ENCODE peak calls at places on chromosomes 3 and 15, in five cellular contexts. R, Q, H, F and K are unnamed samples.

GRCh38 chr15:37059051-37059450 is 41.3 kb downstream of the MEIS2 start:
- DNase-seq in Q (no peak), H (no peak), R (no peak), F (no peak), K (no peak)

GRCh38 chr3:114566162-114566755 is 272.4 kb downstream of the TIGIT start:
- DNase-seq in F (no peak), R (no peak), Q (no peak), H (no peak), K (no peak)

GRCh38 chr3:168540726-168541125 is 445.0 kb upstream of the GOLIM4 start:
- DNase-seq in R (no peak), Q (no peak), F (no peak), H (no peak), K (no peak)

GRCh38 chr15:92906038-92906437 is 5.9 kb downstream of the CHD2 start:
- DNase-seq in F (no peak), H (no peak), R (no peak), Q (no peak), K (no peak)

GRCh38 chr15:37253877-37254276 is 153.5 kb upstream of the MEIS2 start:
- DNase-seq in R (no peak), F (no peak), Q (no peak), H (no peak), K (no peak)

GRCh38 chr3:107752202-107752990 is 229.6 kb downstream of the BBX start:
- DNase-seq in F (no peak), H (no peak), R (peak), Q (peak), K (no peak)

GRCh38 chr15:41483115-41483514 is 10.6 kb upstream of the ITPKA start:
- DNase-seq in R (no peak), F (no peak), H (no peak), Q (no peak), K (no peak)

GRCh38 chr3:69180869-69181591 is 58.6 kb upstream of the LMOD3 start:
- DNase-seq in F (no peak), R (no peak), Q (no peak), H (no peak), K (no peak)

GRCh38 chr15:66703540-66703941 is 1.5 kb downstream of the SMAD6 start:
- DNase-seq in Q (peak), F (no peak), R (no peak), H (no peak), K (peak)

GRCh38 chr3:168885028-168885427 is 778.5 kb downstream of the MECOM start:
- DNase-seq in H (no peak), Q (no peak), F (peak), R (no peak), K (no peak)

GRCh38 chr3:143847787-143848631 is at the start of gene SLC9A9:
- DNase-seq in Q (peak), R (peak), H (no peak), F (peak), K (no peak)

GRCh38 chr15:37148714-37149113 is 48.4 kb upstream of the MEIS2 start:
- DNase-seq in Q (no peak), F (no peak), R (no peak), H (no peak), K (no peak)

GRCh38 chr15:73802336-73803105 is 49.4 kb upstream of the INSYN1 start:
- DNase-seq in R (peak), H (no peak), Q (no peak), F (no peak), K (no peak)

GRCh38 chr15:66822106-66822505 is 120.1 kb downstream of the SMAD6 start:
- DNase-seq in R (no peak), F (no peak), Q (no peak), H (no peak), K (no peak)

GRCh38 chr15:49273734-49274318 is 103.8 kb downstream of the GALK2 start:
- DNase-seq in Q (no peak), H (no peak), F (no peak), R (no peak), K (no peak)

GRCh38 chr15:69193948-69194827 is 33.8 kb downstream of the GLCE start:
- DNase-seq in Q (no peak), H (no peak), F (no peak), R (no peak), K (no peak)

GRCh38 chr3:60053518-60054265 is 1003.9 kb upstream of the CFAP20DC start:
- DNase-seq in Q (no peak), F (peak), R (no peak), H (no peak), K (no peak)

GRCh38 chr3:136659253-136659652 is 92.9 kb downstream of the STAG1 start:
- DNase-seq in Q (peak), F (peak), R (peak), H (no peak), K (peak)

GRCh38 chr3:41129731-41130130 is 69.6 kb upstream of the CTNNB1 start:
- DNase-seq in H (no peak), Q (no peak), R (no peak), F (no peak), K (no peak)

GRCh38 chr15:99863527-99864198 is 130.4 kb upstream of the LYSMD4 start:
- DNase-seq in H (no peak), Q (no peak), R (no peak), F (no peak), K (no peak)

GRCh38 chr3:16663852-16664712 is 58.9 kb upstream of the DAZL start:
- DNase-seq in H (no peak), Q (no peak), F (no peak), R (no peak), K (no peak)

GRCh38 chr3:9934235-9934621 is 594 bp downstream of the CRELD1 start:
- DNase-seq in F (no peak), Q (no peak), H (no peak), R (no peak), K (no peak)

GRCh38 chr3:197372076-197372661 is 73.8 kb upstream of the DLG1 start:
- DNase-seq in F (peak), H (peak), Q (no peak), R (no peak), K (no peak)

GRCh38 chr3:195260286-195260905 is 10.6 kb downstream of the XXYLT1 start:
- DNase-seq in F (no peak), H (no peak), Q (peak), R (peak), K (no peak)

GRCh38 chr15:65088643-65089021 is 12.1 kb downstream of the KBTBD13 start:
- DNase-seq in Q (no peak), F (no peak), H (no peak), R (no peak), K (no peak)

GRCh38 chr3:189233225-189233858 is 61.6 kb downstream of the TPRG1 start:
- DNase-seq in Q (peak), H (peak), F (peak), R (peak), K (peak)

GRCh38 chr3:5071061-5071460 is 51.0 kb upstream of the ARL8B start:
- DNase-seq in R (no peak), Q (no peak), F (no peak), H (no peak), K (no peak)

GRCh38 chr15:23646165-23647000 is 1.3 kb downstream of the MAGEL2 start:
- DNase-seq in H (no peak), F (no peak), Q (no peak), R (no peak), K (no peak)

GRCh38 chr3:85571835-85572234 is 613.0 kb downstream of the CADM2 start:
- DNase-seq in R (no peak), Q (no peak), F (no peak), H (no peak), K (no peak)